ENCODE peak calls at places on chromosomes 13 and 19, in ten cellular contexts. I is NB4; M is A549; A is OCI-LY7; F is right cardiac atrium; Y is tibial nerve; W is amniotic stem cell; Z is choroid plexus epithelial cell; G is stimulated activated CD4-positive, alpha-beta T cell treated with anti-CD3 and anti-CD28 coated beads, Interleukin-2, amount 100 ng/mL, for 24 hours; D is activated CD4-positive, CD25-positive, alpha-beta regulatory T cell treated with anti-CD3 and anti-CD28 coated beads, Interleukin-2, amount 50 U/mL, for 16 hours. V is an unnamed sample.

GRCh38 chr13:101026328-101026727 is 351.7 kb upstream of the TMTC4 start:
- DNase-seq in I (no peak), M (no peak), A (no peak), F (no peak), Y (no peak), W (no peak), Z (no peak), G (no peak), D (no peak), V (no peak)

GRCh38 chr19:31356587-31357314 is 7.5 kb upstream of the TSHZ3 start:
- DNase-seq in I (peak; percentile 44), M (no peak), A (no peak), F (no peak), Y (no peak), W (no peak), Z (no peak), G (peak; percentile 73), D (peak; percentile 19), V (no peak)

GRCh38 chr13:100673831-100674362 is 698 bp downstream of the TMTC4 start:
- DNase-seq in I (peak; percentile 95), M (peak; percentile 63), A (peak; percentile 11), F (peak; percentile 58), Y (peak; percentile 24), W (peak; percentile 28), Z (peak; percentile 94), G (peak; percentile 37), D (no peak), V (peak; percentile 92)

GRCh38 chr19:14411161-14411560 is 8.0 kb downstream of the DDX39A start:
- DNase-seq in I (no peak), M (no peak), A (no peak), F (no peak), Y (no peak), W (no peak), Z (no peak), G (no peak), D (no peak), V (no peak)

GRCh38 chr13:49877629-49878218 is 58.4 kb downstream of the SPRYD7 start:
- DNase-seq in I (peak; percentile 32), M (no peak), A (peak; percentile 49), F (no peak), Y (no peak), W (no peak), Z (peak; percentile 10), G (no peak), D (no peak), V (no peak)

GRCh38 chr19:48858984-48859710 is 9.3 kb downstream of the PLEKHA4 start:
- DNase-seq in I (peak; percentile 45), M (no peak), A (peak; percentile 79), F (peak; percentile 53), Y (no peak), W (no peak), Z (no peak), G (peak; percentile 77), D (peak; percentile 68), V (no peak)

GRCh38 chr19:1374250-1374577 is 9.5 kb upstream of the NDUFS7 start:
- DNase-seq in I (no peak), M (no peak), A (no peak), F (no peak), Y (no peak), W (no peak), Z (no peak), G (no peak), D (no peak), V (no peak)

GRCh38 chr13:49669735-49670309 is 21.5 kb downstream of the EBPL start:
- DNase-seq in I (peak; percentile 64), M (peak; percentile 28), A (peak; percentile 50), F (peak; percentile 28), Y (peak; percentile 18), W (peak; percentile 42), Z (peak; percentile 81), G (peak; percentile 30), D (no peak), V (peak; percentile 78)

GRCh38 chr19:282501-282900 is 8.7 kb downstream of the PLPP2 start:
- DNase-seq in I (no peak), M (no peak), A (no peak), F (no peak), Y (no peak), W (no peak), Z (no peak), G (no peak), D (no peak), V (no peak)

GRCh38 chr13:110398564-110399507 is 91.8 kb downstream of the COL4A2 start:
- DNase-seq in I (no peak), M (no peak), A (no peak), F (no peak), Y (no peak), W (peak; percentile 25), Z (peak; percentile 81), G (no peak), D (no peak), V (peak; percentile 65)

GRCh38 chr19:55157064-55157908 is at the start of gene TNNI3:
- DNase-seq in I (no peak), M (no peak), A (no peak), F (no peak), Y (no peak), W (no peak), Z (no peak), G (no peak), D (no peak), V (no peak)

GRCh38 chr19:2083174-2083854 is 12.8 kb downstream of the MOB3A start:
- DNase-seq in I (peak; percentile 37), M (no peak), A (peak; percentile 84), F (no peak), Y (no peak), W (no peak), Z (no peak), G (peak; percentile 64), D (peak; percentile 40), V (no peak)

GRCh38 chr19:6543866-6544347 is 13.1 kb downstream of the TNFSF9 start:
- DNase-seq in I (no peak), M (no peak), A (no peak), F (no peak), Y (no peak), W (no peak), Z (no peak), G (no peak), D (no peak), V (no peak)

GRCh38 chr13:37657134-37657533 is 58.6 kb upstream of the POSTN start:
- DNase-seq in I (no peak), M (peak; percentile 1), A (no peak), F (no peak), Y (no peak), W (no peak), Z (peak; percentile 67), G (no peak), D (no peak), V (peak; percentile 95)

GRCh38 chr19:16262618-16263017 is 62.0 kb upstream of the KLF2 start:
- DNase-seq in I (no peak), M (no peak), A (no peak), F (peak; percentile 76), Y (no peak), W (no peak), Z (no peak), G (no peak), D (no peak), V (peak; percentile 36)

GRCh38 chr13:99153219-99153618 is 47.4 kb upstream of the UBAC2 start:
- DNase-seq in I (no peak), M (no peak), A (no peak), F (no peak), Y (no peak), W (no peak), Z (peak; percentile 16), G (no peak), D (no peak), V (peak; percentile 36)

GRCh38 chr13:100527644-100528043 is 60.9 kb downstream of the GGACT start:
- DNase-seq in I (no peak), M (no peak), A (no peak), F (no peak), Y (no peak), W (no peak), Z (no peak), G (no peak), D (no peak), V (no peak)

GRCh38 chr13:34591163-34591562 is 350.9 kb upstream of the NBEA start:
- DNase-seq in I (no peak), M (no peak), A (no peak), F (no peak), Y (no peak), W (no peak), Z (no peak), G (no peak), D (no peak), V (no peak)

GRCh38 chr19:47093841-47094240 is 19.7 kb downstream of the ZC3H4 start:
- DNase-seq in I (no peak), M (no peak), A (no peak), F (no peak), Y (no peak), W (no peak), Z (peak; percentile 13), G (peak; percentile 36), D (no peak), V (no peak)

GRCh38 chr13:110640591-110641029 is 25.3 kb downstream of the NAXD start:
- DNase-seq in I (no peak), M (no peak), A (no peak), F (peak; percentile 45), Y (no peak), W (no peak), Z (peak; percentile 79), G (no peak), D (no peak), V (peak; percentile 26)

GRCh38 chr13:29182216-29182615 is 362.1 kb downstream of the MTUS2 start:
- DNase-seq in I (no peak), M (no peak), A (no peak), F (no peak), Y (no peak), W (no peak), Z (no peak), G (no peak), D (no peak), V (no peak)

GRCh38 chr19:13846533-13847032 is 30.4 kb upstream of the NANOS3 start:
- DNase-seq in I (peak; percentile 94), M (peak; percentile 78), A (peak; percentile 80), F (peak; percentile 93), Y (peak; percentile 54), W (peak; percentile 58), Z (peak; percentile 94), G (peak; percentile 92), D (peak; percentile 90), V (peak; percentile 94)

GRCh38 chr19:52935434-52935833 is 12.2 kb upstream of the ZNF888 start:
- DNase-seq in I (peak; percentile 83), M (no peak), A (no peak), F (no peak), Y (no peak), W (no peak), Z (peak; percentile 65), G (no peak), D (no peak), V (peak; percentile 41)

V was measured in cardiac fibroblast.